ENCODE peak calls at places on chromosomes 6 and 20, in four cellular contexts. L, J, N and P are unnamed samples.

GRCh38 chr6:14276066-14276465 is 158.5 kb downstream of the CD83 start:
- DNase-seq in L (no peak), J (no peak), N (no peak), P (no peak)

GRCh38 chr6:112360498-112360897 is 13.4 kb downstream of the RFPL4B start:
- DNase-seq in L (no peak), J (peak; percentile 29), N (no peak), P (no peak)

GRCh38 chr6:112773217-112773616 is 426.1 kb downstream of the RFPL4B start:
- DNase-seq in L (no peak), J (peak; percentile 33), N (no peak), P (no peak)

GRCh38 chr20:911882-912600 is 4.1 kb downstream of the ANGPT4 start:
- DNase-seq in L (no peak), J (no peak), N (no peak), P (no peak)

GRCh38 chr20:18750735-18751134 is 62.8 kb upstream of the SCP2D1 start:
- DNase-seq in L (no peak), J (no peak), N (no peak), P (no peak)

GRCh38 chr6:114310053-114310452 is 32.8 kb downstream of the HS3ST5 start:
- DNase-seq in L (no peak), J (no peak), N (no peak), P (no peak)

GRCh38 chr20:37758332-37758731 is 64.5 kb downstream of the CTNNBL1 start:
- DNase-seq in L (peak; percentile 34), J (no peak), N (no peak), P (no peak)

GRCh38 chr6:69044534-69044933 is 409.5 kb downstream of the ADGRB3 start:
- DNase-seq in L (no peak), J (peak; percentile 1), N (no peak), P (no peak)

GRCh38 chr20:35286077-35286898 is 1.7 kb upstream of the EIF6 start:
- DNase-seq in L (no peak), J (no peak), N (no peak), P (no peak)

GRCh38 chr6:104325341-104326172 is 534.2 kb downstream of the HACE1 start:
- DNase-seq in L (no peak), J (no peak), N (no peak), P (peak; percentile 16)

GRCh38 chr6:17156112-17156921 is 54.5 kb downstream of the STMND1 start:
- DNase-seq in L (no peak), J (peak; percentile 89), N (peak; percentile 32), P (peak; percentile 52)

GRCh38 chr6:14144678-14145113 is 27.1 kb downstream of the CD83 start:
- DNase-seq in L (peak; percentile 90), J (peak; percentile 62), N (peak; percentile 64), P (peak; percentile 72)

GRCh38 chr20:51636123-51636522 is 93.6 kb upstream of the NFATC2 start:
- DNase-seq in L (no peak), J (no peak), N (no peak), P (no peak)

GRCh38 chr6:168886306-168886854 is 367.3 kb downstream of the THBS2 start:
- DNase-seq in L (no peak), J (no peak), N (no peak), P (no peak)

GRCh38 chr6:124490123-124490522 is 472.1 kb upstream of the RNF217 start:
- DNase-seq in L (no peak), J (no peak), N (no peak), P (peak; percentile 69)

GRCh38 chr6:31776563-31776960 is 566 bp downstream of the VWA7 start:
- DNase-seq in L (peak; percentile 22), J (no peak), N (no peak), P (no peak)

GRCh38 chr20:60808701-60809100 is 443.4 kb upstream of the CDH4 start:
- DNase-seq in L (no peak), J (no peak), N (no peak), P (no peak)

GRCh38 chr6:30726506-30727413 is 6.6 kb downstream of the TUBB start:
- DNase-seq in L (no peak), J (peak; percentile 27), N (no peak), P (peak; percentile 56)

GRCh38 chr6:158646023-158646888 is 1.7 kb upstream of the DYNLT1 start:
- DNase-seq in L (no peak), J (no peak), N (no peak), P (no peak)

GRCh38 chr6:15547379-15547778 is 115.4 kb downstream of the DTNBP1 start:
- DNase-seq in L (no peak), J (peak; percentile 85), N (no peak), P (no peak)

GRCh38 chr20:62104791-62105345 is 17.4 kb upstream of the LSM14B start:
- DNase-seq in L (no peak), J (peak; percentile 46), N (no peak), P (no peak)

GRCh38 chr20:17617212-17617867 is 47.5 kb downstream of the DSTN start:
- DNase-seq in L (peak; percentile 78), J (no peak), N (peak; percentile 37), P (peak; percentile 50)

GRCh38 chr6:16286151-16286522 is 47.8 kb downstream of the GMPR start:
- DNase-seq in L (peak; percentile 85), J (peak; percentile 38), N (no peak), P (no peak)

GRCh38 chr20:52003976-52004375 is 187.6 kb downstream of the ZFP64 start:
- DNase-seq in L (no peak), J (no peak), N (no peak), P (no peak)

GRCh38 chr6:105522626-105523322 is 119.9 kb upstream of the PREP start:
- DNase-seq in L (no peak), J (peak; percentile 58), N (no peak), P (peak; percentile 21)

GRCh38 chr6:132131777-132132176 is 180.6 kb upstream of the CCN2 start:
- DNase-seq in L (peak; percentile 71), J (peak; percentile 100), N (no peak), P (peak; percentile 99)

GRCh38 chr6:78770766-78771165 is 96.6 kb upstream of the IRAK1BP1 start:
- DNase-seq in L (no peak), J (no peak), N (no peak), P (no peak)

GRCh38 chr6:112831022-112831421 is 483.9 kb downstream of the RFPL4B start:
- DNase-seq in L (no peak), J (peak; percentile 18), N (no peak), P (peak; percentile 13)

GRCh38 chr6:79421001-79421411 is 116.2 kb downstream of the LCA5 start:
- DNase-seq in L (no peak), J (peak; percentile 65), N (no peak), P (no peak)

GRCh38 chr6:4270799-4271198 is 135.4 kb upstream of the ECI2 start:
- DNase-seq in L (no peak), J (peak; percentile 68), N (no peak), P (peak; percentile 63)

GRCh38 chr6:2275207-2275891 is 29.9 kb upstream of the GMDS start:
- DNase-seq in L (no peak), J (peak; percentile 72), N (no peak), P (peak; percentile 46)

GRCh38 chr20:13331536-13331935 is 110.5 kb downstream of the ISM1 start:
- DNase-seq in L (no peak), J (no peak), N (no peak), P (peak; percentile 21)

GRCh38 chr6:148466158-148466557 is 123.5 kb downstream of the SASH1 start:
- DNase-seq in L (no peak), J (no peak), N (no peak), P (no peak)

GRCh38 chr6:90144396-90144795 is 152.2 kb downstream of the BACH2 start:
- DNase-seq in L (no peak), J (no peak), N (peak; percentile 37), P (no peak)